ENCODE peak calls at places on chromosomes 3 and 15, in four cellular contexts. One of them, this sample, is unnamed.

GRCh38 chr3:133472242-133472641 is 72.4 kb downstream of the BFSP2 start:
- DNase-seq in HepG2: no peak
- DNase-seq in GM12878: no peak
- DNase-seq in K562: no peak
- DNase-seq in this sample: no peak

GRCh38 chr3:60323651-60324050 is 927.6 kb downstream of the FHIT start:
- DNase-seq in HepG2: no peak
- DNase-seq in GM12878: no peak
- DNase-seq in K562: no peak
- DNase-seq in this sample: no peak

GRCh38 chr3:31095254-31095653 is 200.8 kb upstream of the GADL1 start:
- DNase-seq in HepG2: no peak
- DNase-seq in GM12878: no peak
- DNase-seq in K562: no peak
- DNase-seq in this sample: no peak

GRCh38 chr15:79450648-79451047 is 18.5 kb downstream of the MINAR1 start:
- DNase-seq in HepG2: peak; percentile 5
- DNase-seq in GM12878: no peak
- DNase-seq in K562: peak; percentile 14
- DNase-seq in this sample: no peak

GRCh38 chr3:57227204-57227929 is at the start of gene APPL1:
- DNase-seq in HepG2: peak; percentile 84
- DNase-seq in GM12878: peak; percentile 68
- DNase-seq in K562: peak; percentile 93
- DNase-seq in this sample: peak; percentile 98

GRCh38 chr15:61084944-61085367 is 144.1 kb downstream of the RORA start:
- DNase-seq in HepG2: no peak
- DNase-seq in GM12878: no peak
- DNase-seq in K562: no peak
- DNase-seq in this sample: peak; percentile 8

GRCh38 chr3:9298236-9298635 is 48.8 kb upstream of the SRGAP3 start:
- DNase-seq in HepG2: no peak
- DNase-seq in GM12878: no peak
- DNase-seq in K562: no peak
- DNase-seq in this sample: no peak

GRCh38 chr3:179653777-179654117 is 907 bp downstream of the USP13 start:
- DNase-seq in HepG2: no peak
- DNase-seq in GM12878: no peak
- DNase-seq in K562: no peak
- DNase-seq in this sample: no peak

GRCh38 chr3:48128779-48129178 is 59.4 kb downstream of the CDC25A start:
- DNase-seq in HepG2: no peak
- DNase-seq in GM12878: no peak
- DNase-seq in K562: no peak
- DNase-seq in this sample: no peak

GRCh38 chr3:51680663-51681230 is 9.7 kb downstream of the TEX264 start:
- DNase-seq in HepG2: no peak
- DNase-seq in GM12878: no peak
- DNase-seq in K562: no peak
- DNase-seq in this sample: no peak

GRCh38 chr3:55721716-55722484 is 234.8 kb upstream of the WNT5A start:
- DNase-seq in HepG2: no peak
- DNase-seq in GM12878: no peak
- DNase-seq in K562: peak; percentile 7
- DNase-seq in this sample: peak; percentile 32

GRCh38 chr3:49295489-49296058 is 18.5 kb upstream of the C3orf62 start:
- DNase-seq in HepG2: peak; percentile 35
- DNase-seq in GM12878: no peak
- DNase-seq in K562: peak; percentile 25
- DNase-seq in this sample: peak; percentile 37

GRCh38 chr3:34863485-34863884 is 775.8 kb upstream of the ARPP21 start:
- DNase-seq in HepG2: no peak
- DNase-seq in GM12878: no peak
- DNase-seq in K562: no peak
- DNase-seq in this sample: no peak

GRCh38 chr3:170642882-170643601 is 57.2 kb upstream of the SLC7A14 start:
- DNase-seq in HepG2: no peak
- DNase-seq in GM12878: no peak
- DNase-seq in K562: no peak
- DNase-seq in this sample: no peak

GRCh38 chr3:78360849-78361248 is 1321.0 kb downstream of the ROBO2 start:
- DNase-seq in HepG2: no peak
- DNase-seq in GM12878: no peak
- DNase-seq in K562: no peak
- DNase-seq in this sample: no peak

GRCh38 chr15:99726333-99726732 is 6.9 kb downstream of the LYSMD4 start:
- DNase-seq in HepG2: no peak
- DNase-seq in GM12878: no peak
- DNase-seq in K562: no peak
- DNase-seq in this sample: no peak

GRCh38 chr3:46065751-46066256 is 38.5 kb upstream of the XCR1 start:
- DNase-seq in HepG2: no peak
- DNase-seq in GM12878: no peak
- DNase-seq in K562: no peak
- DNase-seq in this sample: no peak

GRCh38 chr3:42497009-42497731 is 5.3 kb upstream of the VIPR1 start:
- DNase-seq in HepG2: peak; percentile 40
- DNase-seq in GM12878: no peak
- DNase-seq in K562: no peak
- DNase-seq in this sample: peak; percentile 83

GRCh38 chr3:132161608-132162007 is 126.8 kb upstream of the CPNE4 start:
- DNase-seq in HepG2: no peak
- DNase-seq in GM12878: no peak
- DNase-seq in K562: no peak
- DNase-seq in this sample: no peak

GRCh38 chr15:64854041-64854440 is 12.3 kb downstream of the PLEKHO2 start:
- DNase-seq in HepG2: no peak
- DNase-seq in GM12878: no peak
- DNase-seq in K562: no peak
- DNase-seq in this sample: no peak

GRCh38 chr3:52176951-52177700 is 20.8 kb upstream of the ALAS1 start:
- DNase-seq in HepG2: peak; percentile 86
- DNase-seq in GM12878: no peak
- DNase-seq in K562: no peak
- DNase-seq in this sample: no peak

GRCh38 chr15:75025102-75025501 is 1.7 kb downstream of the PPCDC start:
- DNase-seq in HepG2: no peak
- DNase-seq in GM12878: no peak
- DNase-seq in K562: no peak
- DNase-seq in this sample: no peak

GRCh38 chr15:50145451-50145872 is 26.4 kb upstream of the ATP8B4 start:
- DNase-seq in HepG2: peak; percentile 78
- DNase-seq in GM12878: peak; percentile 16
- DNase-seq in K562: peak; percentile 69
- DNase-seq in this sample: peak; percentile 44

GRCh38 chr15:48796930-48797329 is 13.9 kb downstream of the CEP152 start:
- DNase-seq in HepG2: no peak
- DNase-seq in GM12878: peak; percentile 28
- DNase-seq in K562: no peak
- DNase-seq in this sample: no peak

GRCh38 chr3:173440431-173440990 is 43.0 kb downstream of the NLGN1 start:
- DNase-seq in HepG2: no peak
- DNase-seq in GM12878: no peak
- DNase-seq in K562: no peak
- DNase-seq in this sample: no peak

GRCh38 chr15:26773917-26774316 is 1.1 kb upstream of the GABRB3 start:
- DNase-seq in HepG2: no peak
- DNase-seq in GM12878: no peak
- DNase-seq in K562: no peak
- DNase-seq in this sample: no peak
- TF ChIP-seq BHLHE40 in HepG2: no peak
- TF ChIP-seq BHLHE40 in GM12878: no peak
- TF ChIP-seq BHLHE40 in K562: no peak
- TF ChIP-seq BHLHE40 in this sample: no peak

GRCh38 chr3:118671192-118671591 is 363.5 kb downstream of the IGSF11 start:
- DNase-seq in HepG2: no peak
- DNase-seq in GM12878: no peak
- DNase-seq in K562: no peak
- DNase-seq in this sample: no peak

DNA sequence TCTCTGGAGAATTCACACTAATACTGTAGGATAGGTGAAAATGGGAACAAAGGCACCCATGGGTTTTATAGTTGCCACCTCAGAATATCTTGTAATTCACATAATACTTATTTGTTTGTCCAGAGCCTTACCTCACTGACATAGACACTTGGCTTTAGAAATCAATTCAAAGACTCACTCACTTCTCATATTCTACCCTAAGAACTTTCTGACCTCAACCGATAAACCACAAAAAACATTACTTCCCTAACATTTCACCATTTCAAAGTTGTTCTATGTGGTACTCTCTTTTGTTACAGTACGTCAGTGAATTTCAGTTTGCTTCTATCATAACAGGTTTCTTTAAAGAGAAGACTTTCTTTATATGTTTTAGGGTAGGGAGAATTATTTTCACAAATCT is 359.3 kb downstream of the IGSF11 start:
- DNase-seq in HepG2: no peak
- DNase-seq in GM12878: no peak
- DNase-seq in K562: no peak
- DNase-seq in this sample: no peak
- TF ChIP-seq TARDBP in HepG2: no peak
- TF ChIP-seq TARDBP in GM12878: no peak
- TF ChIP-seq TARDBP in K562: no peak
- TF ChIP-seq TARDBP in this sample: no peak

GRCh38 chr3:93989241-93989640 is 9.3 kb downstream of the ARL13B start:
- DNase-seq in HepG2: no peak
- DNase-seq in GM12878: no peak
- DNase-seq in K562: no peak
- DNase-seq in this sample: no peak

GRCh38 chr3:93984618-93985017 is 4.7 kb downstream of the ARL13B start:
- DNase-seq in HepG2: no peak
- DNase-seq in GM12878: no peak
- DNase-seq in K562: no peak
- DNase-seq in this sample: no peak

GRCh38 chr3:93988764-93989163 is 8.8 kb downstream of the ARL13B start:
- DNase-seq in HepG2: no peak
- DNase-seq in GM12878: no peak
- DNase-seq in K562: no peak
- DNase-seq in this sample: no peak

GRCh38 chr3:93991286-93992030 is 11.5 kb downstream of the ARL13B start:
- DNase-seq in HepG2: no peak
- DNase-seq in GM12878: no peak
- DNase-seq in K562: no peak
- DNase-seq in this sample: no peak

GRCh38 chr3:93988283-93988682 is 8.3 kb downstream of the ARL13B start:
- DNase-seq in HepG2: no peak
- DNase-seq in GM12878: no peak
- DNase-seq in K562: no peak
- DNase-seq in this sample: no peak
- TF ChIP-seq BHLHE40 in HepG2: no peak
- TF ChIP-seq BHLHE40 in GM12878: no peak
- TF ChIP-seq BHLHE40 in K562: no peak
- TF ChIP-seq BHLHE40 in this sample: no peak

GRCh38 chr3:86961297-86961696 is 29.7 kb downstream of the VGLL3 start:
- DNase-seq in HepG2: no peak
- DNase-seq in GM12878: no peak
- DNase-seq in K562: no peak
- DNase-seq in this sample: no peak

GRCh38 chr3:86960551-86960950 is 30.4 kb downstream of the VGLL3 start:
- DNase-seq in HepG2: no peak
- DNase-seq in GM12878: no peak
- DNase-seq in K562: no peak
- DNase-seq in this sample: no peak

GRCh38 chr3:86954751-86955150 is 36.2 kb downstream of the VGLL3 start:
- DNase-seq in HepG2: no peak
- DNase-seq in GM12878: no peak
- DNase-seq in K562: no peak
- DNase-seq in this sample: no peak

GRCh38 chr3:86954226-86954625 is 36.7 kb downstream of the VGLL3 start:
- DNase-seq in HepG2: no peak
- DNase-seq in GM12878: no peak
- DNase-seq in K562: no peak
- DNase-seq in this sample: no peak

DNA sequence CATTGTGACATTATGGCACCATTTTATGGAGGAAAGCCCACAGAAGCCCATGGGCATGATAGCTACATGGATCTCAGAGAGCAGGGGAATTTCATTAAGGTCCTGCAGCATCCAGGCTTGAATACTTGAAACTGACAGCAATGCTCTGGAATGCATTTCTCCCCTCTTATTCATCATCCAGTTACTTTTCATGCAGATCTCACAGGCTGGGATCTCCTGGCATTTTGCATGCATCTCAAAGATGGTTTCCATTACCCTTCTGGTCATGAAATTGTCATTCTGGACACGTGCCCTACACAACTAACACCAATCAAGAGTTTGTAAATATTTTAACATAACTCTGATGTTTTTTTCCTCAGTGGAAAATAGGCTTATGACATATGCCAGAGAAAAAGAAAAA is 32.4 kb downstream of the VGLL3 start:
- DNase-seq in HepG2: no peak
- DNase-seq in GM12878: no peak
- DNase-seq in K562: no peak
- DNase-seq in this sample: no peak
- TF ChIP-seq TARDBP in HepG2: no peak
- TF ChIP-seq TARDBP in GM12878: no peak
- TF ChIP-seq TARDBP in K562: no peak
- TF ChIP-seq TARDBP in this sample: no peak

This sample was measured in HEK293T.